ENCODE peak calls at places on chromosomes 11 and 22, in nine cellular contexts. X, C, N, E, P, U, I, H and G are unnamed samples.

GRCh38 chr11:43928721-43929120 is 13.7 kb upstream of the C11orf96 start:
- DNase-seq in X (no peak), C (no peak), N (no peak), E (no peak), P (no peak), U (no peak), I (no peak), H (no peak), G (no peak)

GRCh38 chr11:45920531-45921477 is 1.7 kb upstream of the LARGE2 start:
- DNase-seq in X (no peak), C (no peak), N (no peak), E (no peak), P (no peak), U (no peak), I (no peak), H (no peak), G (no peak)

GRCh38 chr11:74819400-74819799 is 70.8 kb downstream of the RNF169 start:
- DNase-seq in X (peak), C (no peak), N (no peak), E (peak), P (no peak), U (no peak), I (no peak), H (no peak), G (no peak)

GRCh38 chr22:37636186-37636948 is 3.1 kb upstream of the SH3BP1 start:
- DNase-seq in X (peak), C (peak), N (peak), E (no peak), P (no peak), U (no peak), I (no peak), H (peak), G (no peak)

GRCh38 chr11:104522650-104523049 is 358.7 kb upstream of the PDGFD start:
- DNase-seq in X (peak), C (peak), N (no peak), E (no peak), P (no peak), U (no peak), I (no peak), H (no peak), G (peak)

GRCh38 chr22:38953577-38954413 is 3.6 kb upstream of the APOBEC3A start:
- DNase-seq in X (no peak), C (no peak), N (peak), E (no peak), P (no peak), U (peak), I (no peak), H (peak), G (no peak)

GRCh38 chr22:40654522-40655167 is 18.1 kb upstream of the MRTFA start:
- DNase-seq in X (peak), C (peak), N (no peak), E (peak), P (peak), U (peak), I (peak), H (no peak), G (peak)

GRCh38 chr11:35619754-35620640 is 1.7 kb downstream of the FJX1 start:
- DNase-seq in X (peak), C (peak), N (no peak), E (peak), P (peak), U (peak), I (no peak), H (peak), G (no peak)

GRCh38 chr11:35683728-35684339 is 21.3 kb downstream of the TRIM44 start:
- DNase-seq in X (peak), C (peak), N (peak), E (no peak), P (no peak), U (no peak), I (no peak), H (peak), G (no peak)

GRCh38 chr22:20533879-20534265 is 26.5 kb downstream of the MED15 start:
- DNase-seq in X (no peak), C (no peak), N (no peak), E (no peak), P (no peak), U (no peak), I (no peak), H (no peak), G (no peak)

GRCh38 chr22:35276019-35276418 is 18.7 kb downstream of the HMGXB4 start:
- DNase-seq in X (no peak), C (no peak), N (no peak), E (no peak), P (no peak), U (no peak), I (no peak), H (no peak), G (no peak)

DNA sequence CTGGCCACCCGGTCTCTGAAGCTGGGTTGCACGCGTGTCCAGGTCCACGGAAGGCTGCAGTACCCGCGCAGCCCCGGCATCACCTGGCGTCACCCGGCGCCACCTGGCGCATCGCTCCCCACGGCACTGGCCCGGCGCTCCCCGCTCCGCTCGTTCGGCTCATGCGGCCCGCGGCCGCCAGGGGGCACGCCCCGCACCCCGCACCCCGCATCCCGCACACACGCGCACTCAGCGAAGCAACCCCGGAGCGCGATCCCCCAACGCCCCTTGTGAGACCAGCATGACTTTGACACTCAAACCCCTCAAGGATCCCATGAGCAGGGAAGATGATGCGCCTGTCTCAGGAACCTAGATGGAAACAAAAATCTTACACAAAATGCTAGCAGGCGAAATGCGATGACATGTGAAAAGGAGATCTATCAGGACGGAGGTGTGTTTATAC is 11.9 kb downstream of the B3GNT6 start:
- DNase-seq in X (no peak), C (no peak), N (peak), E (peak), P (peak), U (peak), I (no peak), H (peak), G (no peak)
- H3K4me3 ChIP-seq in X (peak), C (peak), N (no peak), E (no peak), P (no peak), U (peak), I (no peak), H (no peak), G (no peak)

GRCh38 chr11:94519478-94520084 is 7.3 kb downstream of the C11orf97 start:
- DNase-seq in X (peak), C (peak), N (peak), E (peak), P (no peak), U (peak), I (no peak), H (no peak), G (peak)
- TF ChIP-seq CTCF in X (peak), C (peak), N (peak), E (peak), P (peak), U (peak), I (peak), H (peak), G (peak)

DNA sequence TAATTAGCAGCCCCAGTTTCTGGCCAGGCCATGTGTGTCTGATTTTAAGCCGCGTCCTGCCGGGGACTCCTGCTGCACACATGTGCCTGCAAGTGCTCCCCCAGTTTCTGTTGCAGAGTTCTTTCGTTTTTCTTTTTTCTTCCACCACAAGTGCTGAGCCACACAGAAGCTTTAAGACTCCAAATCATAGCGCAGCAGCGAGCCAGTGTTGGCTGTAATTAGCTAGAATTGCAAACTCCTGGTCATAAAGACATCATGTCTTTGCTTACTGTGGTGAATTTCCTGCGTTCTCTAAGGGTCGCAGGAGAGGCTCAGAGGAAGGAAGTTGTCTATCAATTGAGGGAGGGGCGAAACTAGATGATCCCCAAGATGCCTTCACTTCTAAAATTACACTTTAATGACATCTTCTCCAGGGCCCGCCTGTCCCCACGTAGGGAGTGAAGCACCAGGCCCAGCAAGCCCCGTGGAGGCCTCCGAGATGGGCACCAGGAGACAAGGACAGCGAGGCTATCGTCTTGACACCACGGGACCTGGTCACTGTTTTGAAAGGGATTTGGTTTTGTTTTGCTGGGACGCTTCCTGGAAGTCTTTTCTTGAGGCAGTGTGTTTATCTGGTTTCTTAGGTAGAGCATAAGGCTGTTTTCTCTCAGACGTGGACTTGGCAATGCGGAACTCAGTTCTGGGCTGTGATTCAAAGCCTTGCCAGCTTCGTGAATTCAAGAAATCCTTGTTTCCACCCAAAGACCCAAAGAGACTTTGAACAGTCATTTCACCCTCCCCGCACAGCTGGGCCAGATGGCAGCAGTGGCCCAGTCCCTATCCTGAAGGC is 71.8 kb downstream of the UBASH3B start:
- DNase-seq in X (peak), C (no peak), N (peak), E (peak), P (no peak), U (no peak), I (no peak), H (no peak), G (no peak)
- H3K4me3 ChIP-seq in X (no peak), C (no peak), N (no peak), E (no peak), P (peak), U (no peak), I (no peak), H (no peak), G (no peak)

DNA sequence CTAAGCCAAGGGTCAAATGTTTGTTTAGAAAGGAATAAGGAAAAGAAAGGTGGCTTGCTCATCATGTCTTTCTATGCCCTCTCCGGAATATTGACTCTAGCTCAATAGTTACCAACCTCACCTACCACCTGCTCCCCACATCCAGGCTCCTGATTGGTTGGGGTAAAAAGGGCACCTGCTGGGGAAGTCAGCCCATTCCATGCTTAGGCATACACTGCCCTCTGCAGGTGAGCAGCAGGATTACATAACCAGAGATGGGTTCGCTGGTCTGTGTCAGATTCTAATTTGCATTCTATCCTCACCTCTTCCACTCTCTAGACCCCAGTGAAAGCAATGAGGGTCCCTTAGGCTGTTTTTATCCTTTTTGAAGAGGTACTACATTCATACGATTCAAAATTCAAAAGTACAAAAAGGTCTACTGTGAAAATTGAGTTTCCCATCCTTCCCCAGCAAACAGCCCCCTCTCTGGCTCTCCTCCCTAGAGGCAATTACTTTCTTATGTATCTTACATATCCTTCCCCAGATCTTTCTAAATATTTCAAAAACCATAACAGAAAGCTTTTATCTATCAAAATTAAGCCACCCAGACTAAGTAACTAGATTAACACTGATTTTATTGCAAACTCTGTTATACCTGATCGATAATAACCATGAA is 98.0 kb upstream of the ASPHD2 start:
- DNase-seq in X (peak), C (peak), N (peak), E (peak), P (no peak), U (peak), I (no peak), H (no peak), G (peak)
- TF ChIP-seq CTCF in X (peak), C (peak), N (peak), E (peak), P (peak), U (peak), I (peak), H (peak), G (peak)

DNA sequence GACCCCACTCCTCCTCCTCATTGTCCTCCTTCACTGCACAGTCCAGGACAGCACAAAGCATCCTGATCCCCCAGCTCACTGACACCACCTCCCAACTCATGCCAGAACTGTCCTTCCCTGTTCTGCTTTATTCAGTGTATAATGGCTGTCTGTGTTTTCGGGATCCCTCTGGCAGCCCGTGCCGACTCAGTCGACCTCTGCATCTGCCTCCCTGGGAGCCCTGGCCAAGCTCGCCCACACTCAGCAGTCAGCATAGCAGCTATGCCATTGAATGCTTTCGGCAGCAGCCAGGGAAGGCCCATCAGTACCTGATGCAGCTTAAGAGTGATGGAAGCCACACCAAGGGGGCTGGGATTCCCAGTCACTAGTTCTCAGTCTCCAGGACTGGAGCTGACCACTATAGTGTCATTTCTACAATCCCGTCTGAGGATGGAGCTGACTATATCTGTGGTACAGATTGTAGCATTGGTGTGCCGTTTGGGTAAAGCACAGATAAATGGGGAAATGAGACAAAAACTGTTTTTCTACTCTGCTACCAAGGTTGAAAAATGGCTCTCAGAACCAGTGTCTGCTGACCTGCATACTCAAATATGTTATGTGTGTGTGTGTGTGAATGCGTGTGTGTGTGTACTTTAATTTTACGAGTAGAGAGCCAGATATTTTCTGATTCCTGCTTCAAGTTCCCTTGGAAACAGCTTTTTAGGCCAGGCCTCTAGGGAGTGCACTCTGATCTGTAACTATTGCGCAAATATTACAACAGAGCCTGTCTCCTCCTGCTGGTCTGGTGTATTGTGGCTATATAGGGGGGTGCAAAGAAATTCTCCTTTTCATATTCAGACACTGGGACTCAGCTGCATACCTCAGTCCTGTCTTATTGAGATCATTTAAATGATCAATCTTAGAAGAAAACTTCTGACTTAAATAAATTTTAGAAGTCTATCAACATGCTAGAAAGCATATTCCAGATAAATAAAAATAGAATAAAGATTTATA is 78.8 kb upstream of the TOP3B start:
- DNase-seq in X (peak), C (peak), N (peak), E (no peak), P (no peak), U (peak), I (peak), H (no peak), G (no peak)
- H3K4me3 ChIP-seq in X (no peak), C (no peak), N (no peak), E (no peak), P (no peak), U (no peak), I (no peak), H (no peak), G (no peak)

DNA sequence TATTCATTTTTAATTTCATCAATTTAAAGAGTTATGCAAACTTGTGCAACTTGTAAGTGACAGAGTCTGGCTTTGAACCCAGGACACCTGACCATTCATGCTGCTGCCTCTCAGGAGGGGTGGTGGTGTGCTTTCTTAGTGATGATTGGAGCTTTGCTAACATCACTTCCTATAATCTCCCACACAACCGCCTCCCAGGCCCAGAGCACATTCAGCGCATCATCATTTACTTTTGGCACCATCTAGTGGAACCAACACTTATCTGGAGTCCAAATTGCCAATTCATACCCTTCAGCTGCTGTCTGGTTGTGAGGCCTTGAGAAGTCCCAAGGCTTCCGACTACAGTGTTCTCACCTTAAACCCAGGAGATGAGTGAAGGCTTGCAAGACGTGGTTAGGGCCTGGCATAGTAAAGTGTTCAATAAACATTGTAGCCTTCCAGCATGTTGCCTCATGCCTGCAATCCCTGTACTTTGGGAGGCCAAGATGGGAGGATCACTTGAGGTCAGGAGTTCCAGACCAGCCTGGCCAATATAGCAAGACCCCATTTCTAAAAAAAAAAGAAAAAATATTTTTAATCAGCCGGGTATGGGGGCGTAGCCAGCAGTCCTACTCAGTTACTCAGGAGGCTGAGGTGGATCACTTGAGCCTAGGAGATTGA is 1.1 kb upstream of the TTLL1 start:
- DNase-seq in X (peak), C (peak), N (peak), E (peak), P (no peak), U (peak), I (peak), H (peak), G (no peak)
- TF ChIP-seq CTCF in X (peak), C (peak), N (peak), E (peak), P (peak), U (peak), I (peak), H (peak), G (peak)

GRCh38 chr11:128487978-128488377 is 99.4 kb downstream of the ETS1 start:
- DNase-seq in X (no peak), C (no peak), N (peak), E (no peak), P (no peak), U (no peak), I (no peak), H (no peak), G (no peak)
- H3K4me3 ChIP-seq in X (no peak), C (no peak), N (peak), E (no peak), P (no peak), U (no peak), I (no peak), H (no peak), G (no peak)

DNA sequence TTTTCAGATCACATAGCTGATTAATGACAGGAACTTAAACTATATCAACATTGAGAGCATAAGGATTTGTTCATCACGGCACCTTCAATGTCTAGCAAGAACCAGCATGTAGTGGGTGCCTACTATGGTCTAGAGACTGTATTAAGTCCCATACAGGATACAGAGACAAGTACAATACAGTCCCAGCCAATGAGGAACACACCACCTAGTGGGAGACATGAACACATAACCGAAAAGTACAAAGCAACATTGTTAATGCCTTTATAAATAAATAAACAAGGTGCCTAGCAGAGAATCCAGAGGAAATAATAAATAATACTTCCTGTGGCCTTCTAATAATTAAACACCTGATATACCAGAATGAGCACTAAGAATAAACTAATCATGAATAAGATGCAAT is 87.7 kb upstream of the OPCML start:
- DNase-seq in X (no peak), C (no peak), N (peak), E (no peak), P (no peak), U (no peak), I (no peak), H (no peak), G (no peak)
- TF ChIP-seq CTCF in X (no peak), C (no peak), N (peak), E (no peak), P (peak), U (no peak), I (no peak), H (peak), G (no peak)